ENCODE peak calls at places on chromosomes 7 and 10, in four cellular contexts. D, J, E and U are unnamed samples.

GRCh38 chr10:67612577-67613537 is 83.1 kb downstream of the CTNNA3 start:
- DNase-seq in J (no peak), E (no peak), D (no peak), U (no peak)

GRCh38 chr10:123044391-123044790 is 35.6 kb downstream of the ACADSB start:
- DNase-seq in E (peak), D (no peak), J (no peak), U (no peak)

GRCh38 chr7:100803398-100804161 is 23.7 kb downstream of the EPHB4 start:
- DNase-seq in D (peak), J (peak), E (no peak), U (no peak)

GRCh38 chr7:15916666-15917388 is 230.3 kb upstream of the MEOX2 start:
- DNase-seq in E (no peak), D (no peak), J (no peak), U (no peak)

GRCh38 chr7:145152589-145152988 is 316.7 kb upstream of the TPK1 start:
- DNase-seq in E (no peak), D (no peak), J (no peak), U (no peak)

GRCh38 chr7:119270045-119270464 is 1002.9 kb upstream of the KCND2 start:
- DNase-seq in D (peak), E (peak), J (peak), U (peak)

GRCh38 chr10:43419997-43420368 is 11.0 kb upstream of the HNRNPF start:
- DNase-seq in E (no peak), J (no peak), D (no peak), U (no peak)

GRCh38 chr10:373516-374309 is 238.5 kb downstream of the ZMYND11 start:
- DNase-seq in D (peak), J (no peak), E (no peak), U (no peak)

GRCh38 chr7:143882611-143883078 is 19.3 kb downstream of the TCAF1 start:
- DNase-seq in D (peak), J (peak), E (no peak), U (no peak)

GRCh38 chr7:70530191-70530590 is 601.8 kb upstream of the GALNT17 start:
- DNase-seq in D (no peak), E (no peak), J (no peak), U (no peak)

GRCh38 chr7:82521906-82522445 is 78.4 kb upstream of the CACNA2D1 start:
- DNase-seq in J (no peak), D (no peak), E (no peak), U (no peak)

GRCh38 chr10:121087688-121088087 is 236.5 kb downstream of the WDR11 start:
- DNase-seq in J (no peak), E (no peak), D (no peak), U (no peak)

GRCh38 chr7:155003215-155003999 is 483 bp upstream of the PAXIP1 start:
- DNase-seq in E (peak), J (peak), D (peak), U (no peak)

GRCh38 chr7:25073451-25073850 is 51.6 kb downstream of the CYCS start:
- DNase-seq in E (no peak), D (peak), J (no peak), U (no peak)

GRCh38 chr7:90409667-90410066 is 6.4 kb downstream of the CLDN12 start:
- DNase-seq in J (no peak), E (no peak), D (peak), U (no peak)

GRCh38 chr10:124736491-124737136 is 7.6 kb downstream of the FAM53B start:
- DNase-seq in D (peak), J (no peak), E (no peak), U (no peak)

GRCh38 chr10:120735773-120736371 is 115.3 kb upstream of the WDR11 start:
- DNase-seq in E (peak), J (peak), D (peak), U (no peak)

GRCh38 chr10:25506821-25507335 is 332.1 kb downstream of the GPR158 start:
- DNase-seq in J (no peak), E (no peak), D (no peak), U (no peak)

GRCh38 chr10:79946270-79947082 is 2.4 kb downstream of the SFTPD start:
- DNase-seq in J (no peak), E (no peak), D (no peak), U (no peak)

GRCh38 chr7:25615603-25616002 is 387.3 kb upstream of the NPVF start:
- DNase-seq in D (no peak), J (no peak), E (no peak), U (no peak)

GRCh38 chr10:100186813-100187212 is 984 bp upstream of the ERLIN1 start:
- DNase-seq in J (peak), E (peak), D (no peak), U (no peak)

GRCh38 chr10:83765711-83766110 is 373.6 kb upstream of the GHITM start:
- DNase-seq in J (no peak), D (no peak), E (no peak), U (no peak)

GRCh38 chr10:113858541-113858940 is 4.1 kb downstream of the NHLRC2 start:
- DNase-seq in E (no peak), J (peak), D (no peak), U (no peak)

GRCh38 chr10:101216207-101216607 is 13.1 kb downstream of the LBX1 start:
- DNase-seq in J (no peak), D (no peak), E (no peak), U (no peak)

GRCh38 chr7:30349170-30349569 is 64.8 kb downstream of the ZNRF2 start:
- DNase-seq in E (no peak), J (no peak), D (no peak), U (no peak)

GRCh38 chr10:76177945-76178344 is 746.5 kb downstream of the LRMDA start:
- DNase-seq in E (no peak), D (no peak), J (no peak), U (no peak)
- TF ChIP-seq TCF7L2 in E (no peak), D (no peak), J (no peak), U (no peak)

DNA sequence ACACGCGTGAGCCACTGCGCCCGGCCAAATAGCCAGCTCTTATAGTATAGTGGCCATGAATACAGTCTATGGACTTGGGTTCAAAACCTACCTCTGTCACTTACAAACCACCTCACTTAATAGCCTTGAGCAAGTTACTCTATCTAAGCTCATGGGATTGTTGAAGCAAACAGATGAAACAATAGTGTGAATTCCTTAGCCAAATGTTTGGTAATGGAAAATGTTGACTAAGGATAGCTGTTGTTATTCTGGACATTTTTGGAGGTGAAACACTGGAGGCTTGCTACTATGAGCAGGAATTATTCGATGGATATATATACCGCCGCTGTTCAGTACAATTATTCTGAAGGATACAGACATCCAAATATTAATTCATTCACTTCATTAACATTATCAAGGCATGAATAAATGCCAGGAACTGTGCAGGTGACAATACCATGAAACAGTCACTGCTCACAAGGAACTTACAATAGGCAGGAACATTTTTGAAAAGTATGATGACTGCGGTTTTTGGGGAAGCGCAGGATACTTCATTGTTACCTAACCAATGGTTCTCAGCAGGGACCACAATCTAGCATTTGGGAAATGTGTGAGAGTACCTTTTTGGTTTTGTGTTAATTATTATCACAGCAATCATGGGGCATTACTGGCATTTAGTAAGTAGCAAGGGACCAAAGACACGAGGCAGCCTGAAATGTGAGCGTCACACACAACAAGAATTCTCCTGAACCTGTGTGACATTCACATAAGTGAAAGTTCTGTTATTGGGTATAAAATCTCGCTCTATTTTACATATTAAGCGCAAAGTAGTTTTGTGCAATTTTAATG is 55.7 kb downstream of the CUBN start:
- DNase-seq in D (no peak), J (no peak), E (no peak), U (no peak)
- H3K27ac ChIP-seq in D (no peak), J (no peak), E (no peak), U (peak)

GRCh38 chr10:59894114-59894513 is 12.2 kb downstream of the CCDC6 start:
- DNase-seq in D (no peak), E (no peak), J (no peak), U (no peak)
- TF ChIP-seq TCF7L2 in D (no peak), E (no peak), J (no peak), U (no peak)

GRCh38 chr7:77734590-77735421 is 38.5 kb downstream of the RSBN1L start:
- DNase-seq in J (no peak), D (no peak), E (no peak), U (no peak)

GRCh38 chr7:77729574-77730348 is 33.5 kb downstream of the RSBN1L start:
- DNase-seq in D (no peak), E (no peak), J (no peak), U (no peak)

GRCh38 chr7:77727936-77728701 is 31.9 kb downstream of the RSBN1L start:
- DNase-seq in D (peak), J (peak), E (no peak), U (no peak)

GRCh38 chr7:77735457-77735856 is 39.2 kb downstream of the RSBN1L start:
- DNase-seq in E (no peak), J (no peak), D (no peak), U (no peak)

DNA sequence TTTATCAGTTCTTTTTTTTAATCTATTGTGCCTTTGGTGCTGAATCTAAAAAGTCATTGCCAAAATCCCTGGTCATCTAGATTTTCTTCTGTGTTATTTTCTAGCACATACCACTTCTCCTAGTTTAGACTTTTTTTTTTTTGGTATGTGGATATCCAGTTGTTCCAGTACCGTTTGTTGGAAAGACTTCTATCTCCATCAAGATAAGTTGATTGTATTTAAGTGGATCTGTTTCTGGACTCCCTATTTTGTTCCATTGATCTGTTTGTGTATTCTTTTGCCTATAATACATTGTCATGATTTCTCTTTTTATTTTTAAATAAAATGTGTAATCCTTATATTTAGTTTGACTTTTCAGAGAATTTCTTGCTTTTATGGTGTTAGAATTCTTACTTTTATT is 35.5 kb downstream of the RSBN1L start:
- DNase-seq in D (no peak), J (no peak), E (no peak), U (no peak)
- H3K27ac ChIP-seq in D (no peak), J (no peak), E (no peak), U (no peak)